ENCODE peak calls at places on chromosomes 1 and 21, in six cellular contexts. I is fibroblast of lung; O is aorta; G is CD8-positive, alpha-beta T cell; A is neuronal stem cell; Y is sigmoid colon. Z is an unnamed sample. For H3K27me3, the result is how much of the 10 kb centered on the place peaks cover.

GRCh38 chr1:244049142-244049968 is 1.7 kb upstream of the ZBTB18 start:
- DNase-seq in I (peak), O (peak), G (peak), A (no peak), Y (peak), Z (no peak)

GRCh38 chr1:32005522-32005921 is 8.1 kb upstream of the KHDRBS1 start:
- DNase-seq in I (no peak), O (no peak), G (no peak), A (no peak), Y (no peak), Z (no peak)

GRCh38 chr1:72355899-72356298 is 73.6 kb upstream of the NEGR1 start:
- DNase-seq in I (no peak), O (no peak), G (no peak), A (no peak), Y (no peak), Z (no peak)

GRCh38 chr1:210653771-210654170 is 325.1 kb downstream of the HHAT start:
- DNase-seq in I (peak), O (no peak), G (no peak), A (peak), Y (no peak), Z (no peak)

GRCh38 chr1:11880181-11880575 is 21.4 kb upstream of the NPPB start:
- DNase-seq in I (no peak), O (no peak), G (no peak), A (no peak), Y (no peak), Z (no peak)

GRCh38 chr1:52614671-52615070 is 12.5 kb downstream of the GPX7 start:
- DNase-seq in I (no peak), O (no peak), G (no peak), A (no peak), Y (no peak), Z (no peak)

GRCh38 chr1:236524142-236524891 is 535 bp downstream of the LGALS8 start:
- DNase-seq in I (peak), O (peak), G (peak), A (peak), Y (peak), Z (no peak)

GRCh38 chr1:117615474-117615873 is 9.6 kb downstream of the TENT5C start:
- DNase-seq in I (no peak), O (no peak), G (peak), A (no peak), Y (no peak), Z (no peak)

GRCh38 chr1:206583461-206584264 is 28.6 kb downstream of the EIF2D start:
- DNase-seq in I (peak), O (peak), G (peak), A (peak), Y (peak), Z (peak)

GRCh38 chr1:79128726-79129125 is 122.2 kb upstream of the ADGRL4 start:
- DNase-seq in I (peak), O (no peak), G (no peak), A (no peak), Y (no peak), Z (peak)

GRCh38 chr1:169087876-169088275 is 18.6 kb upstream of the ATP1B1 start:
- DNase-seq in I (no peak), O (no peak), G (no peak), A (no peak), Y (no peak), Z (no peak)

GRCh38 chr1:233229291-233229690 is 66.2 kb downstream of the PCNX2 start:
- DNase-seq in I (no peak), O (no peak), G (no peak), A (no peak), Y (no peak), Z (no peak)

GRCh38 chr1:231983266-231984193 is 356.9 kb downstream of the DISC1 start:
- DNase-seq in I (no peak), O (no peak), G (no peak), A (no peak), Y (no peak), Z (no peak)

GRCh38 chr21:45993210-45994085 is 11.9 kb downstream of the COL6A1 start:
- DNase-seq in I (no peak), O (peak), G (peak), A (no peak), Y (peak), Z (no peak)

GRCh38 chr21:41976611-41977010 is 22.8 kb upstream of the C2CD2 start:
- DNase-seq in I (no peak), O (no peak), G (no peak), A (no peak), Y (no peak), Z (no peak)

GRCh38 chr1:43367026-43367903 is 546 bp downstream of the ELOVL1 start:
- DNase-seq in I (peak), O (peak), G (peak), A (no peak), Y (no peak), Z (no peak)

GRCh38 chr1:108643492-108644333 is 17.2 kb downstream of the HENMT1 start:
- DNase-seq in I (peak), O (no peak), G (peak), A (peak), Y (no peak), Z (peak)

GRCh38 chr1:208233546-208233945 is 10.6 kb downstream of the PLXNA2 start:
- DNase-seq in I (no peak), O (no peak), G (no peak), A (no peak), Y (no peak), Z (no peak)

GRCh38 chr1:190849346-190849745 is 371.7 kb upstream of the BRINP3 start:
- DNase-seq in I (no peak), O (no peak), G (no peak), A (no peak), Y (no peak), Z (no peak)

GRCh38 chr1:6142734-6143133 is 37.4 kb downstream of the CHD5 start:
- DNase-seq in I (no peak), O (no peak), G (no peak), A (no peak), Y (no peak), Z (no peak)
- H3K27me3 ChIP-seq in I (under half), O (under half), G (under half), A (half or more), Y (under half), Z (under half)

DNA sequence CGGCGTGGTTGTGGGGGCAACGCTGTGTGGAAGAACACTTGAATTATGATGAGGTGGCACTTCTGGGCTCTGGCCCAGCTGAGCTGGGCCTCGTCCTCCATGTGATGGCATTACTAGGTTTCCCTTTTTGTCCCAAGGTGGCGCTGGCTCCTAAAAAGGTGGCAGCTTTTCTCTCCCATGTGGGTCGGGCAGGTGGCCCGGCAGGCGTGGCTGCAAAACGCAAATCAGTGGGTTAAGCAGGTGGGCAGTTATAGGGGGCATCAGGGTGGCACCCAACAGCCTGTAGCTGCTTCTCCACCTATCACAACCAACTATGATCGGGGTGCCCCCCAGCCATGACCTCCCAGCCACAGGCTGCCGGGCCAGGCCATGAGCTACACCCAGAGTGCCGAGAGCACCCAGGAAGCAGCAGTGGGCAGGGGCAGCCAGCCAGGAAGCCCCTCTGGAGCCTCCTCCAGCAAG is 59.6 kb downstream of the KCNAB2 start:
- DNase-seq in I (no peak), O (peak), G (no peak), A (no peak), Y (peak), Z (no peak)
- H3K27me3 ChIP-seq in I (under half), O (under half), G (under half), A (under half), Y (half or more), Z (under half)

GRCh38 chr1:241465673-241466072 is 53.9 kb downstream of the FH start:
- DNase-seq in I (no peak), O (no peak), G (no peak), A (no peak), Y (no peak), Z (no peak)

GRCh38 chr1:241475688-241476087 is 43.9 kb downstream of the FH start:
- DNase-seq in I (peak), O (no peak), G (no peak), A (no peak), Y (no peak), Z (no peak)

GRCh38 chr1:241473026-241473425 is 46.5 kb downstream of the FH start:
- DNase-seq in I (no peak), O (no peak), G (no peak), A (no peak), Y (no peak), Z (no peak)

GRCh38 chr1:241470361-241470760 is 49.2 kb downstream of the FH start:
- DNase-seq in I (no peak), O (no peak), G (no peak), A (no peak), Y (no peak), Z (no peak)

DNA sequence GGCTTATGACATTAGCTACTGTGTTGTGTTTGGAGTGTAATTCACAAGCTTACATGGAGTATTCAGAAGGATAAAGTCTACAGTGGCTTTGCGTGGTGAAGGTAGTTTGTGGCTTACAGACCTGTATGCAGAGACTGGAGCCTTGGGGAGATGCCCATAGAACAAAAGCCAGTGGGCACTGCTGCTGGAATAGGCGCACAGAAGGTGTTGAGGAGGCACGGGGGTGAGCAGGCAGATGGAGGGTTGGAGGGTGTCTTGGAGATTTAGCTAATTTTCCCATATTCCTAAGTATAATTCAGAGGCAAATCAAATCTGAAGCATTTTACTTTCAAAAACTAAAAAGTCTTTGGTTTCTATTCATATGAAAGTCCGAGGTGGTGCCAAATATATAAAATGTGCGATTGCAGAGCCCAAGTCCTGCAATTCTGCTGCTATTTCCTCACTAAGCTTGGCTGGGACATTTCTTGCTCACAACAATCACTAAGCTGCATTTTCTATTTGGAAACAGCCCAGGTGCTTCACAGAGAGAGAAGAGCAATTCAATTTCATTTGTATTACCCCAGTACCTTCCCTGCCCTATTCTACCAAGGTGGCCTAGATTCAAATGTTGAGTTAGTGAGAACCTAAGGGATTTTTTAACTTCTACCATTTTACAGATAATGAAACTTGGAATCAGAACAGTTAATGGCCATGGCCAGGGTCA is 48.5 kb downstream of the FH start:
- DNase-seq in I (no peak), O (no peak), G (no peak), A (no peak), Y (no peak), Z (no peak)
- H3K27me3 ChIP-seq in I (under half), O (under half), G (under half), A (under half), Y (under half), Z (under half)

GRCh38 chr1:27570823-27571222 is 33.1 kb downstream of the AHDC1 start:
- DNase-seq in I (no peak), O (no peak), G (no peak), A (peak), Y (no peak), Z (no peak)

GRCh38 chr1:27570383-27570755 is 33.6 kb downstream of the AHDC1 start:
- DNase-seq in I (no peak), O (no peak), G (no peak), A (no peak), Y (peak), Z (no peak)

GRCh38 chr1:27568247-27569087 is 35.5 kb downstream of the AHDC1 start:
- DNase-seq in I (peak), O (peak), G (peak), A (peak), Y (peak), Z (peak)

GRCh38 chr1:27569088-27569459 is 34.9 kb downstream of the AHDC1 start:
- DNase-seq in I (no peak), O (no peak), G (no peak), A (no peak), Y (peak), Z (no peak)

DNA sequence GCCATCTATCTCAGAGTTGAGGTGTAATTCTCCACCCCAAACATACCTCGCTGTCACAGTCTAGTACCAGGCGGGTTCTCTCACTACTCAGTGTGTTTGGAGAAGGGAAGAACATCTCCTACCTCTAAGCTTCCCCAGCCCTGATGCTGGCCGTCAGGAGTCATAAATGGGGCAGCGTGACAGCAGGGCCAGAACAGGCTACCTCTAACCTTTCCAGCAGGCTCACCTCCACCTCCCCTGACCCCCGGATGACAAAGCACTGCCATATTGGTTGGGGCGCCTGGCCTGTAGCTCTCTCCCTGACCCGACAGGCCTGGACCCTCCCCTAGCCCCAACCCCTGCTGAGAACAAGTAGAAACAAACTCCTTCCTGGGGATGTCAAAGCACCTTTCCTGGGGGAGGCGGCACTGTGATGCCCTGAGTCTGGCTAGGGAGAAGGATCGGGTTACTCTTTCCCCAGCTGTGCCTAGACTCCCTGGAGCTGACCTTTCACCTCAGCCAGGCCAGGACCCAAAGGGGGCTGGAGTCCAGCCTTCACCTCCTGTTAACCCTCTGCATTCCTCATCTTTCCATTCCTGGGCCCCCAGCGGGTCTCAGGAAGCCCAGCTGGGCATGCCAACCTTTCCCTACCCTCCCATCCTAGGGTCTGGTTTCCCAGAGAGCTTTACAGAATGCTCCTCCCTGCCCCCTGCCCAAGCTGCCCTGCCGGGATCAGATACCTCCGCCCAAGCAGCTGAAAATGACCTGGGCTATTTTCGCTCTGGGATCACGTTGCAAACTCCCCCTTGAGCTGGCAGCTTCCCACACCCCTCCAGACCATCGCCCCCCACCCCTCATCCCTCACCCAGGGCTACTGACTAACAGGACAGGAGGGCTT is 34.2 kb downstream of the AHDC1 start:
- DNase-seq in I (no peak), O (no peak), G (no peak), A (peak), Y (peak), Z (no peak)
- H3K27me3 ChIP-seq in I (under half), O (under half), G (under half), A (under half), Y (under half), Z (under half)

DNA sequence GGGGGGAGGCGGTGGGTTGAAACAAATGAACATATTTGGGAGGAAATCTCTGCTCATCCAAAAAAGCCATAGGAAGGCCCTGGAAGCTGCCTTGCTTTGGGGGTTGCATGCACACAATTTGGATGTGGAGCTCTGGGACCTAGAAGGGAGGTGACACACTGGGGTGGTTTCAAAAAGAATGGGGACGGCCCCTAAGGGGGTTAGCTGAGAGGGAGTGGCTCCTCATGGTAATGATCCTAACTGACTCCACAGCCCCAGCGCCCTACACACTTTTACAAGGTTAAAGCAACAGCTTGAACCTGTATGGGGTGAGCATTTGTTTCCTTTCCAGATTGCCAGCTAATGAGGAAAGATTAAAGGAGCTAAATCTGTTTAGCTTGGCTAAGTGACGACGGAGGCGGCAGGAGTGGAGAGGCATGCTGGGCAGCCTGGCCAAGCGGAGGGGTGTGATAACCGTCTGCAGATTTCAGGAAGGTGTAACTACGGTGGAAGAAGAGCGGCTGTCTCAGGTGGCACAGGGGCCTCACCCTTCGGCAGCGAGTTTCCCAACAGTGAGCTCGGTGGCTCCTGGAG is 107.3 kb downstream of the RNF220 start:
- DNase-seq in I (no peak), O (no peak), G (no peak), A (no peak), Y (no peak), Z (no peak)
- H3K27me3 ChIP-seq in I (under half), O (under half), G (under half), A (under half), Y (under half), Z (half or more)

DNA sequence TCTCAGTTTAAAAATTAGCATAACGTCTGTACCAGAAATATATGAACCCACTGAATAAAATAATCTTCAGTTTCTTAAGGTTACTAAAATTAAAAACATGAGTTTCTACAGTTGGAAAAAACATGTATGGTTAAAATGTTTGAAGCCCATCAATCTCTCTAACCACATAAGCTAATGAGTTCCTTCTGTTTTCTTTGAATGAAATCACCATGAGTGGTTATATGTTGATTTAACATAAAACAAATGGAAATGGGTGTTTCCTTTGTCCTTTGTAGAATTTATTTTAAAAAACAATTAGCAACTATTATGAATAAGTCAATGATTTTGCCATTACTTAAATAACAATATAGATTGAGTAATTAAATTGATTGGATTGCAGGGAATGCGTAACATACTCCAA is 3.0 kb upstream of the ADGRL2 start:
- DNase-seq in I (no peak), O (no peak), G (no peak), A (no peak), Y (no peak), Z (no peak)
- H3K27me3 ChIP-seq in I (under half), O (under half), G (under half), A (under half), Y (under half), Z (under half)

GRCh38 chr1:203311368-203312301 is 6.3 kb downstream of the BTG2 start:
- DNase-seq in I (no peak), O (no peak), G (no peak), A (no peak), Y (no peak), Z (no peak)
- H3K27me3 ChIP-seq in I (under half), O (under half), G (under half), A (under half), Y (under half), Z (under half)

DNA sequence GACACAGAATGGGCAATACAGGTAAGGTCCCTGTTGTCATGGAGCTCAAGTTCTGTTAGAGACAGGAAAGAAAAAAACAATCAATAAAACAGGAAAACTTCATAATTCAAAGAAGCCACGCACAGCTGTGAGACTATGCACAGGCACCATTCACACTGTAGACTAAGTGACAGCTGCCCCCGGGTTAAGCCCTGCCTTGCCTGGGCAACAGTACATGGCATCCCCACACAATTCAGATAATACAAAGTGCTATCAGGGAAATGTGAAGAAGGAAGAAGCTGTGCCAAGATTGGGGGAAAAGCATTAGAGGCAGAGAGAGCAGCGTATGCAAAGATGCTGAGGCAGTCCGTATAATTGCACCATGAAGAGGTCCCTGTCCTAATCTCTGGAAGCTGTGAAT is 9.0 kb upstream of the KCNE2 start:
- DNase-seq in I (no peak), O (no peak), G (no peak), A (no peak), Y (no peak), Z (no peak)
- H3K27me3 ChIP-seq in I (under half), O (under half), G (under half), A (under half), Y (under half), Z (under half)

DNA sequence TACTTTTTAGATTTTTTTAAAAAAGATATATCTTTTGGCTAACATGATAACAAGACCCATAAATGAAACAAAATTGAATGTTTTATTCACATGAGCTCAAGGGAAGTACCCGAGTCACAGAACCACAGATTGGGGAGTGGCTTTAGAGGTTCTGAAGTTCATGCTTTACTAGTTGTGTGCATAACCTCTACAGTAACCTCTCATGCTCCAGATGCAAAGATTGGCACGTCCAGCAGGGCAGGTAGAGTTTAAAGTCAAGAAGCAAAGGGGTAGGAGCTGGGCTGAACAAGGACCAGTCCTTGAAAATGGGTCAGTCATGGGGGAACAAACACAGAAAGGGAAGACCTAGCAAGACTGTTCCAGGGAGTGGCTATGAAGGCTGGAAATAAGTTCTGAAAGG is 109.6 kb downstream of the RNF220 start:
- DNase-seq in I (no peak), O (no peak), G (no peak), A (no peak), Y (no peak), Z (no peak)
- H3K27me3 ChIP-seq in I (under half), O (under half), G (under half), A (under half), Y (under half), Z (under half)

Z was measured in AG04450.